ENCODE peak calls at places on chromosomes 4 and X, in six cellular contexts. Z is ovary; S is pancreas; G is CD8-positive, alpha-beta memory T cell; E is SK-N-SH; Y is CD4-positive, alpha-beta memory T cell. V is an unnamed sample.

GRCh38 chr4:30754021-30754420 is 33.9 kb downstream of the PCDH7 start:
- DNase-seq in Z (no peak), G (no peak), Y (no peak), E (no peak), S (no peak), V (no peak)

GRCh38 chr4:153131478-153132069 is 72.7 kb upstream of the TRIM2 start:
- DNase-seq in Z (no peak), Y (no peak), E (no peak), S (no peak), G (no peak), V (no peak)

GRCh38 chrX:129125515-129125914 is 397.8 kb downstream of the SMARCA1 start:
- DNase-seq in E (no peak), Y (no peak), Z (no peak), S (no peak), G (no peak), V (no peak)

GRCh38 chr4:127124919-127125318 is 507.8 kb upstream of the INTU start:
- DNase-seq in Y (no peak), S (no peak), Z (no peak), E (no peak), G (no peak), V (no peak)

GRCh38 chr4:65791111-65791806 is 121.0 kb upstream of the EPHA5 start:
- DNase-seq in Y (no peak), E (no peak), Z (no peak), G (no peak), S (no peak), V (no peak)

GRCh38 chr4:128483041-128483440 is 195.4 kb upstream of the PGRMC2 start:
- DNase-seq in Z (no peak), E (no peak), Y (no peak), G (no peak), S (no peak), V (no peak)

GRCh38 chr4:168848112-168848511 is 161.9 kb downstream of the CBR4 start:
- DNase-seq in Z (no peak), E (peak; percentile 44), Y (no peak), S (no peak), G (no peak), V (no peak)

GRCh38 chrX:69155786-69156520 is 9.3 kb downstream of the PJA1 start:
- DNase-seq in S (peak; percentile 1), Z (no peak), Y (no peak), E (peak; percentile 9), G (no peak), V (no peak)

GRCh38 chr4:183098080-183098722 is 856 bp upstream of the WWC2 start:
- DNase-seq in E (peak; percentile 81), Z (peak; percentile 58), S (peak; percentile 56), G (peak; percentile 6), Y (peak; percentile 44), V (peak; percentile 48)

GRCh38 chr4:189367832-189368231 is 572.8 kb upstream of the FRG1 start:
- DNase-seq in Z (no peak), Y (no peak), G (no peak), E (no peak), S (no peak), V (no peak)

GRCh38 chr4:144645621-144646522 is at the start of gene HHIP:
- DNase-seq in Z (peak; percentile 41), G (no peak), S (peak; percentile 69), E (peak; percentile 70), Y (no peak), V (peak; percentile 49)

GRCh38 chrX:133670394-133670793 is 255.1 kb upstream of the GPC4 start:
- DNase-seq in Z (no peak), S (no peak), Y (no peak), E (peak; percentile 48), G (no peak), V (no peak)

GRCh38 chr4:7581477-7581876 is 146.7 kb upstream of the PSAPL1 start:
- DNase-seq in S (no peak), Z (peak; percentile 42), Y (no peak), E (no peak), G (no peak), V (no peak)

GRCh38 chrX:40174594-40175415 is 77.0 kb upstream of the BCOR start:
- DNase-seq in Z (peak; percentile 58), Y (no peak), S (peak; percentile 60), G (peak; percentile 21), E (peak; percentile 70), V (no peak)

GRCh38 chrX:40176979-40177430 is 79.2 kb upstream of the BCOR start:
- DNase-seq in Z (peak; percentile 41), E (peak; percentile 65), G (no peak), S (peak; percentile 43), Y (no peak), V (no peak)

GRCh38 chrX:40176256-40176978 is 78.7 kb upstream of the BCOR start:
- DNase-seq in E (peak; percentile 74), Z (peak; percentile 70), Y (peak; percentile 83), S (peak; percentile 63), G (peak; percentile 68), V (peak; percentile 69)

GRCh38 chrX:40173662-40174593 is 76.2 kb upstream of the BCOR start:
- DNase-seq in S (peak; percentile 52), E (peak; percentile 48), G (peak; percentile 28), Y (peak; percentile 78), Z (peak; percentile 47), V (peak; percentile 68)

GRCh38 chrX:40175416-40176255 is 77.9 kb upstream of the BCOR start:
- DNase-seq in S (peak; percentile 69), E (peak; percentile 68), G (peak; percentile 62), Y (peak; percentile 81), Z (peak; percentile 69), V (peak; percentile 74)
- H3K4me1 ChIP-seq in S (no peaks in the 10 kb centered on the region), E (no peaks in the 10 kb centered on the region), G (peaks cover 25% of the 10 kb centered on the region), Y (peaks cover 30% of the 10 kb centered on the region), Z (no peaks in the 10 kb centered on the region), V (no peaks in the 10 kb centered on the region)

GRCh38 chr4:147996840-147997239 is 265.0 kb downstream of the ARHGAP10 start:
- DNase-seq in G (no peak), S (no peak), Y (no peak), E (no peak), Z (no peak), V (no peak)

GRCh38 chr4:147994491-147995385 is 262.9 kb downstream of the ARHGAP10 start:
- DNase-seq in G (no peak), S (no peak), E (no peak), Z (no peak), Y (no peak), V (no peak)

GRCh38 chr4:147991543-147992295 is 259.8 kb downstream of the ARHGAP10 start:
- DNase-seq in S (no peak), G (no peak), E (no peak), Y (no peak), Z (no peak), V (no peak)

DNA sequence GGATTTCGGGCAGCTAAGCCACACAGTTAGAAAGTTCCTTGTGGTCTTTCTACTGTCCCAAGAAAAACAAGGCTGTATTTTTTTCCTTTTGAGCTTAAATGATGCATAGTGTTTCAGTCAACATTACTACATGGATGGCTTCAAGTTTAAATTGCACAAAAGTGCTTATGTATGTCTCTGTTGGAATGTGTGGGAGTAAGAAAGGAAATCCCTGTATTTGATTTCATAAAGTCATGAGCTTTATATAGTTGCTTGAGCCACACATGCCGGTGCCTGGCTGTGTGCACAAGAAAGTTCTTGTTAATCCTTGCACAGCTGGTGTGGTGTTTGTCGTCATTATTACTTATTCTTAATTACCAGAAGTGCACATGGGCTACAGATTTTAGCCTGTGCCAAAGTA is 262.2 kb downstream of the ARHGAP10 start:
- DNase-seq in G (no peak), S (no peak), E (no peak), Y (no peak), Z (no peak), V (no peak)
- H3K4me1 ChIP-seq in G (no peaks in the 10 kb centered on the region), S (no peaks in the 10 kb centered on the region), E (peaks cover 9% of the 10 kb centered on the region), Y (no peaks in the 10 kb centered on the region), Z (peaks cover 9% of the 10 kb centered on the region), V (peaks cover 17% of the 10 kb centered on the region)

GRCh38 chr4:48346594-48346993 is 5.3 kb downstream of the SLAIN2 start:
- DNase-seq in E (no peak), Y (no peak), Z (no peak), S (no peak), G (no peak), V (no peak)

GRCh38 chr4:48352793-48353192 is 11.5 kb downstream of the SLAIN2 start:
- DNase-seq in S (no peak), Y (no peak), Z (no peak), G (no peak), E (no peak), V (no peak)

GRCh38 chr4:48345542-48345941 is 4.2 kb downstream of the SLAIN2 start:
- DNase-seq in S (no peak), G (no peak), E (no peak), Y (no peak), Z (no peak), V (no peak)

GRCh38 chr4:48347282-48347921 is 6.1 kb downstream of the SLAIN2 start:
- DNase-seq in S (no peak), Y (no peak), E (no peak), G (no peak), Z (no peak), V (no peak)

DNA sequence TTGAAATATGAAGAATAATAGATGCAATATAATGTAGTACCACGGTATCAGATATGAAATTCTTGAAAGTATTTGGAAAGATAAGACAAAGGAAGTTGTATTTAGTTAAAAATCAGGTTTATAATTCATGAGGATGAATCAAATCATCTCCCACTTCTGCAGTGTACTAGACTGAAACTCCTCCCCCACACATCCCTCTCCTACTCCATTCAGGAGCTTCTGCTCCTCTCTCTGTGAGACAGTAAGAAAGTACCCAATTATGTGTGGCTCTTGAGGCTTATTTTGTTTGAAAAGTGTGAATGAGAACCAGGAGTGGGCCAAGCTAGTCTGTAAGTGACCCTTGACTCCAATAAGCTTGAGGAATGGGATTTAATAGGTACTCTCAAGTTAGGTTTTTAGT is 9.5 kb downstream of the SLAIN2 start:
- DNase-seq in G (no peak), S (no peak), Z (no peak), E (no peak), Y (no peak), V (no peak)
- H3K4me1 ChIP-seq in G (peaks cover 50% of the 10 kb centered on the region), S (peaks cover 17% of the 10 kb centered on the region), Z (peaks cover 6% of the 10 kb centered on the region), E (peaks cover 13% of the 10 kb centered on the region), Y (peaks cover 82% of the 10 kb centered on the region), V (peaks cover 14% of the 10 kb centered on the region)

GRCh38 chrX:45017946-45018345 is 145.0 kb downstream of the KDM6A start:
- DNase-seq in S (no peak), G (no peak), Y (no peak), E (no peak), Z (no peak), V (no peak)
- H3K4me1 ChIP-seq in S (peaks cover 17% of the 10 kb centered on the region), G (no peaks in the 10 kb centered on the region), Y (peaks cover 27% of the 10 kb centered on the region), E (no peaks in the 10 kb centered on the region), Z (no peaks in the 10 kb centered on the region), V (no peaks in the 10 kb centered on the region)

V was measured in lung.